ENCODE peak calls at places on chromosomes 12 and 14, in six cellular contexts. Y is right lobe of liver, K is endodermal cell, W is small intestine, J is body of pancreas, V is endothelial cell of umbilical vein. S is an unnamed sample.

GRCh38 chr14:104723651-104724406 is at the start of gene ADSS1:
- DNase-seq in V (peak; percentile 46), Y (peak; percentile 89), W (peak; percentile 66), K (peak; percentile 92), J (peak; percentile 67), S (peak; percentile 91)

GRCh38 chr14:57462551-57462950 is 31.1 kb downstream of the CCDC198 start:
- DNase-seq in K (no peak), V (no peak), Y (no peak), W (no peak), J (no peak), S (no peak)

GRCh38 chr12:91355150-91356006 is 172.8 kb upstream of the DCN start:
- DNase-seq in W (peak; percentile 72), J (peak; percentile 77), V (peak; percentile 75), K (peak; percentile 90), Y (peak; percentile 44), S (peak; percentile 74)

GRCh38 chr12:117842630-117843029 is 126.2 kb downstream of the KSR2 start:
- DNase-seq in Y (no peak), J (no peak), V (no peak), W (no peak), K (peak; percentile 80), S (no peak)

GRCh38 chr14:99471731-99472130 is 8.9 kb downstream of the SETD3 start:
- DNase-seq in Y (no peak), V (no peak), J (no peak), K (no peak), W (no peak), S (no peak)

GRCh38 chr12:123499332-123499731 is 34.2 kb downstream of the RILPL1 start:
- DNase-seq in Y (no peak), K (no peak), J (no peak), V (no peak), W (no peak), S (no peak)

GRCh38 chr12:12294215-12295005 is 27.6 kb upstream of the LRP6 start:
- DNase-seq in J (peak; percentile 30), W (no peak), V (peak; percentile 57), K (peak; percentile 96), Y (no peak), S (no peak)

GRCh38 chr12:727321-727720 is 25.1 kb upstream of the WNK1 start:
- DNase-seq in W (no peak), J (no peak), V (no peak), Y (no peak), K (no peak), S (no peak)

GRCh38 chr14:70905316-70905715 is 1.9 kb upstream of the PCNX1 start:
- DNase-seq in W (no peak), K (no peak), J (peak; percentile 33), Y (peak; percentile 34), V (peak; percentile 89), S (no peak)

GRCh38 chr12:108000111-108000510 is 129.0 kb upstream of the WSCD2 start:
- DNase-seq in V (no peak), J (no peak), W (no peak), Y (no peak), K (no peak), S (no peak)

GRCh38 chr14:72855913-72856312 is 38.0 kb downstream of the DPF3 start:
- DNase-seq in Y (no peak), J (no peak), V (no peak), K (no peak), W (peak; percentile 31), S (no peak)

GRCh38 chr14:24435192-24435810 is 5.5 kb downstream of the KHNYN start:
- DNase-seq in J (no peak), Y (no peak), W (no peak), K (no peak), V (no peak), S (no peak)

GRCh38 chr12:31796270-31796951 is 67.6 kb upstream of the AMN1 start:
- DNase-seq in Y (no peak), V (no peak), W (no peak), J (no peak), K (no peak), S (no peak)

GRCh38 chr12:93419388-93420034 is 22.2 kb downstream of the UBE2N start:
- DNase-seq in V (peak; percentile 76), Y (no peak), W (peak; percentile 65), J (no peak), K (no peak), S (no peak)

GRCh38 chr12:60394680-60395079 is 798.9 kb downstream of the SLC16A7 start:
- DNase-seq in J (no peak), W (no peak), K (no peak), V (peak; percentile 79), Y (no peak), S (no peak)

GRCh38 chr14:75280448-75280830 is 1.8 kb downstream of the FOS start:
- DNase-seq in J (no peak), K (no peak), Y (no peak), W (no peak), V (no peak), S (no peak)

GRCh38 chr14:105014631-105015030 is 6.3 kb downstream of the CDCA4 start:
- DNase-seq in V (no peak), Y (no peak), J (no peak), W (no peak), K (no peak), S (no peak)

GRCh38 chr12:52147367-52147972 is 44.3 kb downstream of the KRT80 start:
- DNase-seq in K (peak; percentile 72), Y (peak; percentile 58), W (peak; percentile 97), V (peak; percentile 91), J (peak; percentile 89), S (peak; percentile 98)

GRCh38 chr12:6567824-6568617 is at the start of gene NOP2:
- DNase-seq in K (peak; percentile 98), J (peak; percentile 92), W (peak; percentile 92), Y (peak; percentile 94), V (peak; percentile 93), S (peak; percentile 97)

GRCh38 chr12:6569312-6569711 is 1.2 kb upstream of the NOP2 start:
- DNase-seq in V (no peak), W (no peak), J (no peak), K (no peak), Y (no peak), S (no peak)

GRCh38 chr12:6569786-6570185 is 1.7 kb upstream of the NOP2 start:
- DNase-seq in Y (no peak), W (no peak), V (no peak), K (no peak), J (no peak), S (peak; percentile 16)

GRCh38 chr12:6573001-6573400 is 4.9 kb upstream of the NOP2 start:
- DNase-seq in J (no peak), K (no peak), Y (no peak), V (no peak), W (no peak), S (no peak)

GRCh38 chr12:6570264-6570887 is 2.3 kb upstream of the NOP2 start:
- DNase-seq in Y (peak; percentile 57), W (peak; percentile 59), J (peak; percentile 69), V (peak; percentile 39), K (peak; percentile 95), S (no peak)
- H3K27ac ChIP-seq in Y (no peak overlapping the region), W (no peak overlapping the region), J (no peak overlapping the region), V (no peak overlapping the region), K (no peak overlapping the region), S (no peak overlapping the region)

GRCh38 chr14:91170504-91171121 is 56.7 kb downstream of the DGLUCY start:
- DNase-seq in W (no peak), K (no peak), V (peak; percentile 13), J (no peak), Y (no peak), S (peak; percentile 73)

GRCh38 chr14:91169951-91170350 is 56.1 kb downstream of the DGLUCY start:
- DNase-seq in V (no peak), J (no peak), Y (no peak), W (no peak), K (no peak), S (no peak)

GRCh38 chr14:91164676-91165075 is 50.8 kb downstream of the DGLUCY start:
- DNase-seq in Y (peak; percentile 81), V (no peak), K (no peak), J (peak; percentile 93), W (no peak), S (no peak)

GRCh38 chr14:91171291-91171690 is 57.4 kb downstream of the DGLUCY start:
- DNase-seq in W (no peak), K (no peak), J (no peak), V (no peak), Y (no peak), S (peak; percentile 69)

GRCh38 chr14:91167380-91167770 is 53.5 kb downstream of the DGLUCY start:
- DNase-seq in W (no peak), K (no peak), J (peak; percentile 16), V (no peak), Y (no peak), S (no peak)
- H3K27ac ChIP-seq in W (no peak overlapping the region), K (no peak overlapping the region), J (peak overlapping the region; percentile 6), V (no peak overlapping the region), Y (no peak overlapping the region), S (no peak overlapping the region)

GRCh38 chr12:7935773-7936581 is at the start of gene SLC2A3:
- DNase-seq in Y (no peak), K (peak; percentile 97), J (peak; percentile 58), V (peak; percentile 85), W (peak; percentile 48), S (no peak)

GRCh38 chr12:7935464-7935772 is 569 bp downstream of the SLC2A3 start:
- DNase-seq in K (no peak), W (no peak), V (no peak), J (no peak), Y (no peak), S (no peak)

GRCh38 chr12:7937867-7938506 is 2.0 kb upstream of the SLC2A3 start:
- DNase-seq in K (no peak), W (no peak), V (peak; percentile 53), Y (no peak), J (no peak), S (no peak)

GRCh38 chr12:7940906-7941305 is 4.9 kb upstream of the SLC2A3 start:
- DNase-seq in Y (no peak), J (no peak), W (no peak), V (no peak), K (no peak), S (no peak)
- H3K27ac ChIP-seq in Y (no peak overlapping the region), J (no peak overlapping the region), W (no peak overlapping the region), V (no peak overlapping the region), K (no peak overlapping the region), S (no peak overlapping the region)

GRCh38 chr12:14915736-14916135 is 22.6 kb downstream of the ERP27 start:
- DNase-seq in K (no peak), W (no peak), Y (no peak), J (no peak), V (no peak), S (no peak)

GRCh38 chr12:14910090-14910915 is 24.6 kb upstream of the MGP start:
- DNase-seq in Y (no peak), W (no peak), J (no peak), K (no peak), V (peak; percentile 87), S (no peak)

GRCh38 chr12:14913381-14913781 is 25.0 kb downstream of the ERP27 start:
- DNase-seq in K (peak; percentile 62), V (no peak), W (no peak), Y (no peak), J (peak; percentile 32), S (peak; percentile 51)

GRCh38 chr12:14907953-14908352 is 22.3 kb upstream of the MGP start:
- DNase-seq in J (no peak), W (no peak), K (no peak), Y (no peak), V (no peak), S (no peak)

DNA sequence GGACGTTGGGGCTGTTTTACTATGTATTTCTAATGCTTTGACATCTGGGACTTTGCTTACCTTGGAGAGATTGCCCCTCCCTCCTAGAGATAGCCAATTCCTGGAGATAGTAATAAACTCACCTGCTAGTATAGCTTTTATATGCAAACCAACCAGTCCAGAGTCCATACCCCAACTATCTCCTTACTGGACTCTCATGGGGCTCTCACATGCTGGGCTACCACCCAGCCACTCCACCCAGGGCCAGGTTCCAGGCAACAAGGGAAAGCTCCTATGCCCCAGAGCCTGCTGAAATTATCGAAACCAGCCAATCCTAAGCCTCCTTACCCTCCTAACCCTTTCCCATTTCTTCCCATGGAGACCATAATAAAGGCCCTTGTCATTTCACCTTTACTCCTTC is 25.5 kb upstream of the MGP start:
- DNase-seq in V (no peak), J (no peak), W (no peak), Y (no peak), K (no peak), S (no peak)
- H3K27ac ChIP-seq in V (peak overlapping the region; percentile 69), J (no peak overlapping the region), W (no peak overlapping the region), Y (no peak overlapping the region), K (no peak overlapping the region), S (no peak overlapping the region)

S was measured in kidney.